ENCODE peak calls at places on chromosomes 13 and 19, in four cellular contexts. R is progenitor cell of endocrine pancreas; E is HL-60; H is effector memory CD4-positive, alpha-beta T cell. T is an unnamed sample.

GRCh38 chr19:46378268-46378667 is 31.4 kb downstream of the PPP5C start:
- DNase-seq in R (no peak), E (no peak), H (no peak), T (no peak)

GRCh38 chr13:32823597-32823996 is 192.6 kb upstream of the KL start:
- DNase-seq in E (no peak), R (no peak), H (no peak), T (no peak)

GRCh38 chr13:86585826-86586225 is 786.6 kb upstream of the SLITRK6 start:
- DNase-seq in E (no peak), H (no peak), R (no peak), T (no peak)

GRCh38 chr13:57824121-57824520 is 192.6 kb downstream of the PCDH17 start:
- DNase-seq in R (no peak), E (no peak), H (no peak), T (no peak)

GRCh38 chr13:110023729-110024645 is 237.6 kb upstream of the IRS2 start:
- DNase-seq in H (no peak), E (no peak), R (no peak), T (no peak)

GRCh38 chr13:31050486-31051400 is 111.0 kb downstream of the HSPH1 start:
- DNase-seq in H (no peak), E (no peak), R (no peak), T (no peak)

GRCh38 chr13:27280009-27280646 is 9.5 kb downstream of the RASL11A start:
- DNase-seq in E (no peak), R (no peak), H (no peak), T (peak)

GRCh38 chr13:30806784-30807183 is 71.4 kb downstream of the ALOX5AP start:
- DNase-seq in H (no peak), E (peak), R (no peak), T (peak)

GRCh38 chr13:29909975-29910674 is 59.7 kb upstream of the UBL3 start:
- DNase-seq in R (no peak), E (no peak), H (no peak), T (no peak)

GRCh38 chr13:37375724-37376123 is 222.8 kb downstream of the POSTN start:
- DNase-seq in E (no peak), H (no peak), R (no peak), T (no peak)

GRCh38 chr13:95133498-95133897 is 167.8 kb downstream of the ABCC4 start:
- DNase-seq in H (no peak), E (no peak), R (no peak), T (no peak)

GRCh38 chr19:5472303-5472702 is 17.1 kb downstream of the ZNRF4 start:
- DNase-seq in H (no peak), R (no peak), E (no peak), T (no peak)

GRCh38 chr13:47211106-47211505 is 314.3 kb upstream of the HTR2A start:
- DNase-seq in R (no peak), H (no peak), E (no peak), T (no peak)

GRCh38 chr19:31676271-31677004 is 327.2 kb upstream of the TSHZ3 start:
- DNase-seq in E (no peak), R (no peak), H (no peak), T (no peak)

GRCh38 chr19:5485286-5485636 is 30.0 kb downstream of the ZNRF4 start:
- DNase-seq in R (no peak), E (no peak), H (no peak), T (no peak)

GRCh38 chr19:16372065-16372915 is 47.7 kb downstream of the KLF2 start:
- DNase-seq in E (no peak), R (no peak), H (no peak), T (no peak)

GRCh38 chr13:94079876-94080275 is 399.6 kb downstream of the DCT start:
- DNase-seq in R (no peak), E (no peak), H (no peak), T (no peak)

GRCh38 chr19:28602675-28603298 is 610.2 kb downstream of the UQCRFS1 start:
- DNase-seq in H (no peak), E (no peak), R (no peak), T (no peak)

GRCh38 chr13:114268344-114269280 is 12.8 kb upstream of the UPF3A start:
- DNase-seq in E (no peak), H (no peak), R (no peak), T (no peak)

GRCh38 chr13:105368781-105369180 is 1166.7 kb downstream of the EFNB2 start:
- DNase-seq in R (no peak), H (no peak), E (no peak), T (no peak)

GRCh38 chr19:14325863-14326262 is 55.4 kb upstream of the ADGRE5 start:
- DNase-seq in E (no peak), H (no peak), R (no peak), T (no peak)

GRCh38 chr13:99265823-99266426 is 7.7 kb upstream of the GPR18 start:
- DNase-seq in R (no peak), E (no peak), H (no peak), T (peak)

GRCh38 chr13:112444416-112445399 is 68.6 kb downstream of the SPACA7 start:
- DNase-seq in E (no peak), R (no peak), H (no peak), T (no peak)